ENCODE peak calls at places on chromosomes 12 and 14, in ten cellular contexts. B is SK-N-SH, Z is adrenal gland, K is heart left ventricle, J is uterus, T is endodermal cell, D is kidney, R is mesendoderm, Q is BE2C, N is tibial artery. W is an unnamed sample.

GRCh38 chr14:61747342-61747741 is 14.9 kb upstream of the SNAPC1 start:
- DNase-seq in B (no peak), Z (no peak), K (no peak), J (no peak), T (no peak), D (no peak), R (no peak), Q (no peak), N (no peak), W (no peak)

GRCh38 chr12:68636268-68636667 is 25.6 kb downstream of the RAP1B start:
- DNase-seq in B (no peak), Z (no peak), K (no peak), J (no peak), T (no peak), D (no peak), R (no peak), Q (no peak), N (no peak), W (no peak)

GRCh38 chr12:52082988-52083637 is 3.6 kb downstream of the SMIM41 start:
- DNase-seq in B (peak; percentile 92), Z (peak; percentile 78), K (peak; percentile 44), J (no peak), T (peak; percentile 93), D (no peak), R (peak; percentile 59), Q (peak; percentile 76), N (no peak), W (peak; percentile 53)

GRCh38 chr12:84572186-84572585 is 340.4 kb downstream of the SLC6A15 start:
- DNase-seq in B (no peak), Z (no peak), K (no peak), J (no peak), T (no peak), D (no peak), R (peak; percentile 22), Q (no peak), N (no peak), W (no peak)

GRCh38 chr14:90344285-90344684 is 12.5 kb upstream of the NRDE2 start:
- DNase-seq in B (no peak), Z (no peak), K (no peak), J (no peak), T (no peak), D (no peak), R (peak; percentile 32), Q (no peak), N (no peak), W (no peak)

GRCh38 chr12:32115404-32116104 is 8.9 kb downstream of the BICD1 start:
- DNase-seq in B (peak; percentile 64), Z (peak; percentile 98), K (peak; percentile 85), J (peak; percentile 96), T (peak; percentile 51), D (peak; percentile 89), R (no peak), Q (peak; percentile 62), N (peak; percentile 97), W (peak; percentile 65)

GRCh38 chr14:41607119-41607785 is 576 bp downstream of the LRFN5 start:
- DNase-seq in B (no peak), Z (peak; percentile 55), K (no peak), J (no peak), T (peak; percentile 68), D (peak; percentile 43), R (no peak), Q (no peak), N (no peak), W (peak; percentile 6)

GRCh38 chr14:44564908-44565307 is 57.8 kb upstream of the FSCB start:
- DNase-seq in B (no peak), Z (no peak), K (no peak), J (no peak), T (no peak), D (no peak), R (no peak), Q (no peak), N (no peak), W (no peak)

GRCh38 chr12:52029686-52030085 is 21.6 kb upstream of the NR4A1 start:
- DNase-seq in B (peak; percentile 68), Z (peak; percentile 83), K (peak; percentile 67), J (no peak), T (peak; percentile 97), D (peak; percentile 74), R (peak; percentile 97), Q (peak; percentile 88), N (no peak), W (peak; percentile 65)

GRCh38 chr14:94946244-94946643 is 176.3 kb upstream of the GSC start:
- DNase-seq in B (no peak), Z (no peak), K (no peak), J (no peak), T (no peak), D (no peak), R (no peak), Q (no peak), N (no peak), W (no peak)

GRCh38 chr12:124749725-124750124 is 113.9 kb downstream of the SCARB1 start:
- DNase-seq in B (no peak), Z (no peak), K (no peak), J (no peak), T (no peak), D (no peak), R (no peak), Q (no peak), N (no peak), W (no peak)

GRCh38 chr12:104741072-104741471 is 217.0 kb downstream of the SLC41A2 start:
- DNase-seq in B (no peak), Z (no peak), K (no peak), J (no peak), T (no peak), D (no peak), R (no peak), Q (no peak), N (no peak), W (no peak)
- H3K4me1 ChIP-seq in B (peaks cover 32% of the 10 kb centered on the region), Z (peaks cover 16% of the 10 kb centered on the region), K (peaks cover 3% of the 10 kb centered on the region), J (no peaks in the 10 kb centered on the region), T (peaks cover 7% of the 10 kb centered on the region), D (peaks cover 12% of the 10 kb centered on the region), R (peaks cover 6% of the 10 kb centered on the region), Q (peaks cover 19% of the 10 kb centered on the region), N (no peaks in the 10 kb centered on the region), W (no peaks in the 10 kb centered on the region)

GRCh38 chr12:50090391-50090790 is 5.2 kb downstream of the SMARCD1 start:
- DNase-seq in B (no peak), Z (no peak), K (no peak), J (no peak), T (no peak), D (no peak), R (no peak), Q (no peak), N (no peak), W (no peak)

GRCh38 chr12:50087159-50087558 is 2.0 kb downstream of the SMARCD1 start:
- DNase-seq in B (no peak), Z (no peak), K (no peak), J (no peak), T (no peak), D (peak; percentile 15), R (no peak), Q (no peak), N (no peak), W (no peak)

GRCh38 chr12:50089730-50090129 is 4.6 kb downstream of the SMARCD1 start:
- DNase-seq in B (no peak), Z (no peak), K (no peak), J (no peak), T (no peak), D (peak; percentile 22), R (no peak), Q (no peak), N (no peak), W (no peak)

GRCh38 chr12:50087995-50088394 is 2.9 kb downstream of the SMARCD1 start:
- DNase-seq in B (no peak), Z (no peak), K (no peak), J (no peak), T (no peak), D (no peak), R (no peak), Q (no peak), N (no peak), W (no peak)

DNA sequence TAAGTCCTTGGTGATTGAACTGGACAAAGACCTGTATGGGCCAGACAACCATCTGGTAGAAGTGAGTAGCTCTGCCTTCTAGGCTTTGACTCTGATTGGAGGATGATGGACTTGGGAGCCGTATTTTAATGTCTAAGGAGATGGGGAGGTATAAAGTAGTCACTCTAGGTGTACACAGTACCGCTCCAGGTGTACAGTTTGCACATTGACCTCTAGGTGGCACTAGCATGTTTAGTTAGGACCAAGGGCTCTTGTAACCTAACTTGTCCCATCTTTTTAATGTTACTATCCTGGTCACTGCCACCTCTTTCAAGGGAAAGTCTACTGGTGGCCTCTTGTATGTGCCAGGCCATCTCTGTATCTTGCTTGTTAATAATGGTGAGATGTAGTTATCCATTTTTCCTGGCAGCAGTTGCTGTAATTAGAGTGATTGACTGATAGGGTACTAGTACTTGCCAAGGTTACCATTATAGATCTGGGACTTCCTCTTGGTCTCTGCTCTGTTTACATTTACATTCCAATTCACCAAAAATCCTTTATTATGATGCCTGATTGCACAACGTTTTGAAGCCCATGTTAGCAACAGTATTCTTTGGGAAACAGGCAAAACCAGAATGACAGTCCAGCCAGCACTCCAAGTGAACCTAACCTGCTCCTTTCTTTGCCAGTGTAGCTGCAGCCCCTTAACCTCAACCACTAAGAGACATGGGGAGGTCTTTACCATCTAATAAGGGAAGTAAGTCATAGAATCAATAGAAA is 3.6 kb downstream of the SMARCD1 start:
- DNase-seq in B (peak; percentile 65), Z (peak; percentile 81), K (no peak), J (peak; percentile 52), T (peak; percentile 87), D (no peak), R (peak; percentile 67), Q (peak; percentile 62), N (no peak), W (peak; percentile 70)
- H3K36me3 ChIP-seq in B (peaks cover 47% of the 10 kb centered on the region), Z (peaks cover 69% of the 10 kb centered on the region), K (peaks cover 9% of the 10 kb centered on the region), J (no peaks in the 10 kb centered on the region), T (peaks cover 66% of the 10 kb centered on the region), D (peaks cover 35% of the 10 kb centered on the region), R (peaks cover 18% of the 10 kb centered on the region), Q (peaks cover 69% of the 10 kb centered on the region), N (peaks cover 55% of the 10 kb centered on the region), W (peaks cover 32% of the 10 kb centered on the region)

GRCh38 chr14:31559939-31560338 is 1.3 kb upstream of the NUBPL start:
- DNase-seq in B (no peak), Z (no peak), K (no peak), J (no peak), T (no peak), D (no peak), R (no peak), Q (no peak), N (peak; percentile 65), W (no peak)
- H3K4me1 ChIP-seq in B (no peaks in the 10 kb centered on the region), Z (peaks cover 20% of the 10 kb centered on the region), K (peaks cover 5% of the 10 kb centered on the region), J (no peaks in the 10 kb centered on the region), T (no peaks in the 10 kb centered on the region), D (no peaks in the 10 kb centered on the region), R (no peaks in the 10 kb centered on the region), Q (no peaks in the 10 kb centered on the region), N (no peaks in the 10 kb centered on the region), W (peaks cover 10% of the 10 kb centered on the region)

DNA sequence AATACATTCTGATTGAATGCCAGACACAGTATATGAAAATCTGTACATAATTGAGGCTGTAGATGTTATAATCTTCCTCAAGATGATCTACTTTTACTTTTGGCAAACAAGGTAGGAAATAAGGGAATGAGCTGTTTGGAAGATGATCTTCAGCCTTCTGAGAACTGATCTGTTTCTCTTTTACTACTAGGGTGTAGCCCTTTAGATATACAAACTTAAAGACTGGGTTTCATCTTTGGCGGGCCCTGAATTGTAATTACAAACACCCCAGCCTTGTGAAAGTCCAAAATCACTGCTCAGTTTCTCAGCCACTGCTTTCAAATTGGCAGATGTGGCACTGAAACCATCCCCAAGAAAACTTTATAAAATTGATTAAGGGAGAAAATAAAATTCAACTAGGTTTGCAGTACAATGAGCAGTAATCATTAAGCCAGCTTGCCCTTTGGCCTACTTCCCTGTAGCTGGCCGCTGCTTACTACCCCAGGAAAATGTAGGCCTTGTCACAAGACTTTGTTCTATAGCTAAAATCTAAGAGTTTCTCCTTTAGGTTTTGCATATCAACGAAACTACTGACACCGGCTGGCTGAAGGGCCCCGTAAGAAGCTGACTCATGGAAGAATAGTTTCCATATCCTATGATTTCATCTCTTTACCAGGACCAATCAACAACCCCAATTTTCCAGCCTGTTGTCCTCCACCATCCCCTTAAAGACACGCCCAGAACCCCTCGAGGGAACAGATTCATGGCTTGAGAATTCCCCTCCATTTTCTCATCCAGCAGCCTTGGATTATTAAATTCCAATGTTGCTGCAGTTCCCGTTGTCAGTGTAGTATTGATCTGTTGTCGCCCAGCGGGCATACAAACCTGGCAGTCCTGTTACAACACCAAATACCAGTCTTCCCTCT is 210.8 kb downstream of the PCNX1 start:
- DNase-seq in B (no peak), Z (no peak), K (no peak), J (no peak), T (no peak), D (no peak), R (peak; percentile 83), Q (no peak), N (no peak), W (no peak)
- H3K36me3 ChIP-seq in B (peaks cover 17% of the 10 kb centered on the region), Z (no peaks in the 10 kb centered on the region), K (no peaks in the 10 kb centered on the region), J (no peaks in the 10 kb centered on the region), T (peaks cover 47% of the 10 kb centered on the region), D (no peaks in the 10 kb centered on the region), R (no peaks in the 10 kb centered on the region), Q (no peaks in the 10 kb centered on the region), N (no peaks in the 10 kb centered on the region), W (no peaks in the 10 kb centered on the region)

W was measured in body of pancreas.